ENCODE peak calls at places on chromosomes 11 and 22, in six cellular contexts. V is ovary, J is sigmoid colon, G is stomach, O is IMR-90, K is gastrocnemius medialis. P is an unnamed sample.

GRCh38 chr11:2275334-2276279 is 5.2 kb upstream of the ASCL2 start:
- DNase-seq in J (peak; percentile 55), K (no peak), V (peak; percentile 8), O (no peak), G (peak; percentile 20), P (no peak)

GRCh38 chr11:63343130-63343529 is 26.5 kb upstream of the SLC22A9 start:
- DNase-seq in K (no peak), O (no peak), V (no peak), J (no peak), G (no peak), P (no peak)

GRCh38 chr11:107397357-107397756 is 60.3 kb downstream of the CWF19L2 start:
- DNase-seq in O (no peak), K (no peak), J (no peak), G (no peak), V (no peak), P (no peak)

GRCh38 chr11:73295259-73295995 is 12.6 kb upstream of the ARHGEF17 start:
- DNase-seq in J (no peak), G (peak; percentile 72), O (peak; percentile 91), V (peak; percentile 68), K (no peak), P (peak; percentile 56)

GRCh38 chr11:105071060-105071732 is 26.1 kb upstream of the CARD16 start:
- DNase-seq in J (no peak), O (no peak), K (no peak), G (no peak), V (no peak), P (no peak)

GRCh38 chr11:69121621-69122336 is 34.0 kb upstream of the SMIM38 start:
- DNase-seq in J (no peak), V (peak; percentile 11), G (no peak), O (no peak), K (no peak), P (no peak)

GRCh38 chr11:70645537-70645936 is 247.2 kb downstream of the CTTN start:
- DNase-seq in K (no peak), O (no peak), V (no peak), G (no peak), J (no peak), P (no peak)

GRCh38 chr22:30185129-30185528 is 61.4 kb downstream of the LIF start:
- DNase-seq in V (no peak), K (no peak), O (peak; percentile 71), J (no peak), G (no peak), P (no peak)

GRCh38 chr11:72985645-72986044 is 156.5 kb downstream of the FCHSD2 start:
- DNase-seq in K (no peak), J (no peak), V (no peak), G (no peak), O (peak; percentile 11), P (no peak)

GRCh38 chr11:30392221-30392784 is 69.4 kb downstream of the ARL14EP start:
- DNase-seq in O (no peak), V (no peak), G (no peak), J (no peak), K (no peak), P (no peak)

GRCh38 chr11:126891556-126892217 is 108.9 kb downstream of the KIRREL3 start:
- DNase-seq in O (no peak), V (no peak), K (no peak), J (no peak), G (no peak), P (no peak)

GRCh38 chr11:2444301-2445106 is at the start of the genes KCNQ1 and TRPM5:
- DNase-seq in K (no peak), V (no peak), J (no peak), O (no peak), G (peak; percentile 88), P (peak; percentile 67)

GRCh38 chr11:42631223-42631843 is 680.5 kb upstream of the API5 start:
- DNase-seq in K (no peak), O (no peak), V (no peak), J (no peak), G (no peak), P (no peak)

GRCh38 chr11:11208994-11209393 is 144.1 kb downstream of the CSNK2A3 start:
- DNase-seq in J (no peak), G (no peak), O (no peak), V (no peak), K (no peak), P (peak; percentile 10)
- TF ChIP-seq POLR2A in J (no peak), G (no peak), O (no peak), V (no peak), K (no peak), P (no peak)

GRCh38 chr11:55838452-55838851 is at the start of gene OR5D16:
- DNase-seq in K (no peak), O (no peak), J (no peak), G (no peak), V (no peak), P (no peak)
- H3K9me3 ChIP-seq in K (no peaks in the 10 kb centered on the region), O (peaks cover 6% of the 10 kb centered on the region), J (no peaks in the 10 kb centered on the region), G (no peaks in the 10 kb centered on the region), V (no peaks in the 10 kb centered on the region), P (no peaks in the 10 kb centered on the region)

DNA sequence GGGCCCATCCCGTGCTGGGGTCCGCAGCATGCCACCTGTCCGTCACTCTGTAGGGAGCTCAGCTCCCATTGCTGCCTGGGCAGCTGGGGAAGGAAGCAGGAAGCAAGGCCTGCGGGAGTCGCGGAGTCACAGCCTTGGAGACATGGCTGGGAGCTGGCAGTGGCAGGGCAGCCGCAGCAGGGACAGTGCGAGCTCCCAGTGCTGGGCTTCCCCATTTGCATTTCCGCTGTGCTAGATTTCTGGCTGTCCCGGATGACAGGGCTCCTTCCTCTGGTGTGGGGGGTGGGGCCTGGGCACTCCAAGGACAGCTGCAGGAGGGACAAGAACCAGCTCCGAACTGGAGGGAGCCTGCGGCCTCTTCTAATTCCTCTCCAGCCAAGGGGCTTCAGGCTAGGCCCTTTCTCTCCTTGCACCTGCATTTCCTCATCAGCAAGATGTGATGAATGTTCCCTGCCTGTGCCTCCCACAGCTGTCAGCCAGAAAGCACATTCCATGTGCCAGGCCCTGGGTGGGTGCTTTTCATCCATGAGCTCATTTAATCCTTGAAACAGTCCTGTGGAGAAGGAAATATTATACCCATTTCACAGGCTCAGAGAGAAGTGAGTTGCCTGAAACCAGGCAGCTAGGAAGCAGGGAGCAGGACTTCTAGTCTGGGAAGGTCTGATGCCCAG is 48.0 kb downstream of the MYO7A start:
- DNase-seq in V (no peak), K (peak; percentile 34), G (no peak), O (no peak), J (peak; percentile 80), P (peak; percentile 52)
- H3K4me3 ChIP-seq in V (no peak overlapping the region), K (no peak overlapping the region), G (no peak overlapping the region), O (no peak overlapping the region), J (peak overlapping the region; percentile 18), P (no peak overlapping the region)

GRCh38 chr11:22192642-22193347 is at the start of gene ANO5:
- DNase-seq in V (peak; percentile 51), G (peak; percentile 78), O (no peak), K (peak; percentile 92), J (peak; percentile 81), P (peak; percentile 88)
- TF ChIP-seq POLR2A in V (no peak), G (no peak), O (no peak), K (peak; percentile 90), J (no peak), P (peak; percentile 70)

DNA sequence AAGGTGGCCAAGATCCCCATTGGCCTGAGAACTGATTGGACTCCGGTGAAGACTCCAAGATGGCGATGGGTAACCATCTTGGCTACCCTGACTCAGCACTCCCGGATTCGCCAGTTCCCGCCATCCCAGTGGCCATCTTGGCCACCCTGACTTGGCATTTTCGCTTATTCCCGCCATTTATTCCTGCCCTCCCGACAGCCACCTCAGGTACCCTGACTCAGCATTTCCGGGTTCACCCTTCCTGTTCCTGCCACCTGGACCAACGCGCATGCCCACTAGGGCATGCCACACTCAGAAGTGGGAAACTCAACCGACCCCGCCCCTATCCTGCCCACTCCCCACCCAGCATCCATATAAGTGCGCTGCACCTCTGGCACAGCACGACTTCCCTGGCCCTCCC is 7.8 kb downstream of the OR8K5 start:
- DNase-seq in G (no peak), K (no peak), J (no peak), V (no peak), O (no peak), P (no peak)
- H3K9me3 ChIP-seq in G (no peaks in the 10 kb centered on the region), K (no peaks in the 10 kb centered on the region), J (no peaks in the 10 kb centered on the region), V (no peaks in the 10 kb centered on the region), O (peaks cover 10% of the 10 kb centered on the region), P (no peaks in the 10 kb centered on the region)

DNA sequence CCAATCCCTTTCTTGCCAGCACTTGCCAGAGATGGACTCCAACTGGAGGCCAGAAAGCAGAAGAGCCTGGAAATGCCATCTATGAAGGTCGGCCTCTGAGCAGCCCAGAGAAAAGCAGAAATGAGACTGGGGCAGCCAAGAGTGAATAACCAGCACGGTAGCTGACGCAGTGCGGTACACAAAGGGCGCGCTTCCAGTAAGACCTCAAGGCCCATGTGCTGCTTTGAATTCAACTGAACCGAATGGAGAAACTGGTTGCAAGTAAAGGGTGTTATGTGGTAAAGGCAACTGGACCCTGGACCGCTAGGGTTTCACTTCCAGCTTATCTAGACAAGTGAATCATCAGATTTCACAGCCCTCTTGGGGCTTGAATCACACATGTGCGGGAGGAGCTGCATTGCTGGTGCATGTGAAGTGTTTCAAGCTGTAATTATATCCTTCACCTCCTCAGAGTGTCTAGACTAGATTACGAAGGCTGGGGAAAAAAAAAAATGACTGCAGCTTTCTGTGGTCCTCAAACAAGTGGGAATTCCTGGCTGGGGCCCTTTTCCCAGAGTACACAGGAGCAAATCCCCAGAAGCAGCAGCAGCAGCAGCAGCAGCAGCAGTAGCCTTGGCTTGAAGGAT is 128.9 kb downstream of the CCDC34 start:
- DNase-seq in J (peak; percentile 75), V (no peak), K (peak; percentile 59), O (peak; percentile 94), G (no peak), P (no peak)
- H3K4me3 ChIP-seq in J (no peak overlapping the region), V (no peak overlapping the region), K (no peak overlapping the region), O (no peak overlapping the region), G (no peak overlapping the region), P (no peak overlapping the region)

GRCh38 chr22:39150848-39151215 is 1.6 kb downstream of the CBX7 start:
- DNase-seq in V (peak; percentile 27), G (no peak), J (peak; percentile 62), K (no peak), O (no peak), P (no peak)

GRCh38 chr22:39153220-39153860 is 860 bp upstream of the CBX7 start:
- DNase-seq in J (peak; percentile 72), G (no peak), V (no peak), O (no peak), K (no peak), P (no peak)

GRCh38 chr22:39152024-39152510 is 413 bp downstream of the CBX7 start:
- DNase-seq in G (no peak), J (peak; percentile 71), K (no peak), O (no peak), V (no peak), P (no peak)

GRCh38 chr22:39151329-39151975 is 1.0 kb downstream of the CBX7 start:
- DNase-seq in G (no peak), J (peak; percentile 73), V (peak; percentile 56), O (no peak), K (no peak), P (no peak)

GRCh38 chr22:39152511-39153219 is at the start of gene CBX7:
- DNase-seq in K (peak; percentile 90), O (peak; percentile 76), J (peak; percentile 98), V (peak; percentile 96), G (peak; percentile 97), P (peak; percentile 96)
- TF ChIP-seq POLR2A in K (peak; percentile 87), O (no peak), J (peak; percentile 88), V (peak; percentile 91), G (no peak), P (peak; percentile 66)

P was measured in right lobe of liver.